ENCODE peak calls at places on chromosome 1, in nine cellular contexts. One of them, this sample, is unnamed.

GRCh38 chr1:205692406-205692805 is 12.1 kb upstream of the SLC45A3 start:
- DNase-seq in posterior cingulate gyrus: no peak
- DNase-seq in activated gamma-delta T cell treated with Interleukin-2 at 50 U/mL for 16 hours: no peak
- DNase-seq in heart left ventricle: no peak
- DNase-seq in NCI-H460: no peak
- DNase-seq in GM19239: no peak
- DNase-seq in NCI-H510A treated with DMSO at 0.1 percent for 48 hours: no peak
- DNase-seq in AML-193: no peak
- DNase-seq in neural progenitor cell: no peak
- DNase-seq in this sample: peak

GRCh38 chr1:67441183-67441582 is 11.0 kb upstream of the SERBP1 start:
- DNase-seq in posterior cingulate gyrus: no peak
- DNase-seq in NCI-H510A treated with DMSO at 0.1 percent for 48 hours: no peak
- DNase-seq in neural progenitor cell: no peak
- DNase-seq in AML-193: peak
- DNase-seq in GM19239: no peak
- DNase-seq in activated gamma-delta T cell treated with Interleukin-2 at 50 U/mL for 16 hours: peak
- DNase-seq in heart left ventricle: peak
- DNase-seq in NCI-H460: no peak
- DNase-seq in this sample: no peak

GRCh38 chr1:110872745-110873435 is at the start of gene CD53:
- DNase-seq in NCI-H460: no peak
- DNase-seq in activated gamma-delta T cell treated with Interleukin-2 at 50 U/mL for 16 hours: peak
- DNase-seq in GM19239: peak
- DNase-seq in posterior cingulate gyrus: no peak
- DNase-seq in heart left ventricle: peak
- DNase-seq in AML-193: peak
- DNase-seq in neural progenitor cell: no peak
- DNase-seq in NCI-H510A treated with DMSO at 0.1 percent for 48 hours: no peak
- DNase-seq in this sample: peak

GRCh38 chr1:208194944-208195343 is 49.2 kb downstream of the PLXNA2 start:
- DNase-seq in GM19239: no peak
- DNase-seq in heart left ventricle: no peak
- DNase-seq in NCI-H510A treated with DMSO at 0.1 percent for 48 hours: no peak
- DNase-seq in AML-193: no peak
- DNase-seq in NCI-H460: no peak
- DNase-seq in neural progenitor cell: no peak
- DNase-seq in activated gamma-delta T cell treated with Interleukin-2 at 50 U/mL for 16 hours: no peak
- DNase-seq in posterior cingulate gyrus: no peak
- DNase-seq in this sample: no peak

GRCh38 chr1:32396482-32396881 is 2.2 kb upstream of the BSDC1 start:
- DNase-seq in GM19239: no peak
- DNase-seq in neural progenitor cell: no peak
- DNase-seq in NCI-H460: no peak
- DNase-seq in NCI-H510A treated with DMSO at 0.1 percent for 48 hours: no peak
- DNase-seq in heart left ventricle: no peak
- DNase-seq in AML-193: no peak
- DNase-seq in posterior cingulate gyrus: no peak
- DNase-seq in activated gamma-delta T cell treated with Interleukin-2 at 50 U/mL for 16 hours: no peak
- DNase-seq in this sample: no peak

GRCh38 chr1:7470904-7471638 is 300.0 kb upstream of the VAMP3 start:
- DNase-seq in neural progenitor cell: no peak
- DNase-seq in posterior cingulate gyrus: no peak
- DNase-seq in AML-193: no peak
- DNase-seq in NCI-H510A treated with DMSO at 0.1 percent for 48 hours: no peak
- DNase-seq in GM19239: no peak
- DNase-seq in heart left ventricle: peak
- DNase-seq in activated gamma-delta T cell treated with Interleukin-2 at 50 U/mL for 16 hours: no peak
- DNase-seq in NCI-H460: peak
- DNase-seq in this sample: no peak

GRCh38 chr1:199151634-199152429 is 513.0 kb downstream of the PTPRC start:
- DNase-seq in activated gamma-delta T cell treated with Interleukin-2 at 50 U/mL for 16 hours: no peak
- DNase-seq in NCI-H510A treated with DMSO at 0.1 percent for 48 hours: no peak
- DNase-seq in heart left ventricle: no peak
- DNase-seq in GM19239: no peak
- DNase-seq in neural progenitor cell: no peak
- DNase-seq in posterior cingulate gyrus: no peak
- DNase-seq in NCI-H460: no peak
- DNase-seq in AML-193: no peak
- DNase-seq in this sample: no peak

GRCh38 chr1:205813755-205814058 is 709 bp upstream of the SLC41A1 start:
- DNase-seq in activated gamma-delta T cell treated with Interleukin-2 at 50 U/mL for 16 hours: no peak
- DNase-seq in NCI-H460: no peak
- DNase-seq in posterior cingulate gyrus: no peak
- DNase-seq in NCI-H510A treated with DMSO at 0.1 percent for 48 hours: no peak
- DNase-seq in neural progenitor cell: no peak
- DNase-seq in heart left ventricle: no peak
- DNase-seq in AML-193: no peak
- DNase-seq in GM19239: no peak
- DNase-seq in this sample: no peak

GRCh38 chr1:19764848-19765247 is 34.9 kb downstream of the TMCO4 start:
- DNase-seq in NCI-H510A treated with DMSO at 0.1 percent for 48 hours: no peak
- DNase-seq in posterior cingulate gyrus: no peak
- DNase-seq in neural progenitor cell: no peak
- DNase-seq in GM19239: no peak
- DNase-seq in activated gamma-delta T cell treated with Interleukin-2 at 50 U/mL for 16 hours: no peak
- DNase-seq in heart left ventricle: no peak
- DNase-seq in NCI-H460: no peak
- DNase-seq in AML-193: no peak
- DNase-seq in this sample: no peak

GRCh38 chr1:230868736-230869385 is 540 bp upstream of the C1orf198 start:
- DNase-seq in neural progenitor cell: peak
- DNase-seq in NCI-H510A treated with DMSO at 0.1 percent for 48 hours: peak
- DNase-seq in activated gamma-delta T cell treated with Interleukin-2 at 50 U/mL for 16 hours: no peak
- DNase-seq in AML-193: peak
- DNase-seq in GM19239: no peak
- DNase-seq in NCI-H460: peak
- DNase-seq in posterior cingulate gyrus: peak
- DNase-seq in heart left ventricle: peak
- DNase-seq in this sample: peak

GRCh38 chr1:231750818-231751623 is 124.4 kb downstream of the DISC1 start:
- DNase-seq in GM19239: no peak
- DNase-seq in NCI-H510A treated with DMSO at 0.1 percent for 48 hours: no peak
- DNase-seq in AML-193: peak
- DNase-seq in posterior cingulate gyrus: no peak
- DNase-seq in activated gamma-delta T cell treated with Interleukin-2 at 50 U/mL for 16 hours: no peak
- DNase-seq in heart left ventricle: no peak
- DNase-seq in NCI-H460: no peak
- DNase-seq in neural progenitor cell: no peak
- DNase-seq in this sample: no peak

GRCh38 chr1:55204997-55205396 is 10.2 kb downstream of the USP24 start:
- DNase-seq in AML-193: no peak
- DNase-seq in GM19239: no peak
- DNase-seq in NCI-H460: no peak
- DNase-seq in heart left ventricle: no peak
- DNase-seq in NCI-H510A treated with DMSO at 0.1 percent for 48 hours: no peak
- DNase-seq in posterior cingulate gyrus: no peak
- DNase-seq in neural progenitor cell: no peak
- DNase-seq in activated gamma-delta T cell treated with Interleukin-2 at 50 U/mL for 16 hours: no peak
- DNase-seq in this sample: no peak

GRCh38 chr1:117930173-117930447 is 571 bp downstream of the WDR3 start:
- DNase-seq in neural progenitor cell: no peak
- DNase-seq in heart left ventricle: no peak
- DNase-seq in GM19239: no peak
- DNase-seq in posterior cingulate gyrus: no peak
- DNase-seq in activated gamma-delta T cell treated with Interleukin-2 at 50 U/mL for 16 hours: no peak
- DNase-seq in NCI-H460: no peak
- DNase-seq in AML-193: no peak
- DNase-seq in NCI-H510A treated with DMSO at 0.1 percent for 48 hours: no peak
- DNase-seq in this sample: no peak

GRCh38 chr1:219177363-219177762 is 3.7 kb downstream of the LYPLAL1 start:
- DNase-seq in AML-193: no peak
- DNase-seq in heart left ventricle: no peak
- DNase-seq in GM19239: no peak
- DNase-seq in NCI-H460: no peak
- DNase-seq in posterior cingulate gyrus: no peak
- DNase-seq in neural progenitor cell: no peak
- DNase-seq in activated gamma-delta T cell treated with Interleukin-2 at 50 U/mL for 16 hours: no peak
- DNase-seq in NCI-H510A treated with DMSO at 0.1 percent for 48 hours: no peak
- DNase-seq in this sample: no peak

GRCh38 chr1:116514708-116515525 is 55.9 kb downstream of the CD58 start:
- DNase-seq in neural progenitor cell: no peak
- DNase-seq in NCI-H510A treated with DMSO at 0.1 percent for 48 hours: no peak
- DNase-seq in activated gamma-delta T cell treated with Interleukin-2 at 50 U/mL for 16 hours: peak
- DNase-seq in AML-193: peak
- DNase-seq in posterior cingulate gyrus: no peak
- DNase-seq in GM19239: peak
- DNase-seq in heart left ventricle: no peak
- DNase-seq in NCI-H460: no peak
- DNase-seq in this sample: peak

GRCh38 chr1:212794561-212795014 is 2.9 kb downstream of the TATDN3 start:
- DNase-seq in heart left ventricle: no peak
- DNase-seq in posterior cingulate gyrus: no peak
- DNase-seq in NCI-H510A treated with DMSO at 0.1 percent for 48 hours: no peak
- DNase-seq in activated gamma-delta T cell treated with Interleukin-2 at 50 U/mL for 16 hours: no peak
- DNase-seq in AML-193: peak
- DNase-seq in neural progenitor cell: no peak
- DNase-seq in GM19239: peak
- DNase-seq in NCI-H460: no peak
- DNase-seq in this sample: peak

This sample was measured in Kasumi-1.